ENCODE peak calls at places on chromosome 21, in eight cellular contexts. M is thyroid gland; U is tibial nerve; G is PC-3; P is endothelial cell; D is cardiac muscle cell; H is nephron progenitor cell; S is CD8-positive, alpha-beta T cell. X is an unnamed sample.

GRCh38 chr21:44783023-44783696 is 18.5 kb downstream of the UBE2G2 start:
- DNase-seq in M (no peak), P (no peak), G (no peak), S (no peak), U (no peak), D (no peak), H (no peak), X (no peak)

GRCh38 chr21:35147439-35147838 is 98.3 kb upstream of the RUNX1 start:
- DNase-seq in D (no peak), G (peak; percentile 86), U (no peak), M (no peak), P (no peak), H (no peak), S (no peak), X (no peak)

GRCh38 chr21:44929242-44929798 is 8.6 kb upstream of the ITGB2 start:
- DNase-seq in U (no peak), G (peak; percentile 26), M (no peak), D (no peak), P (no peak), H (no peak), S (no peak), X (no peak)

GRCh38 chr21:34185051-34185750 is 111.8 kb downstream of the MRPS6 start:
- DNase-seq in S (no peak), P (no peak), M (no peak), U (no peak), H (no peak), D (no peak), G (no peak), X (no peak)

GRCh38 chr21:31110430-31110829 is 72.2 kb upstream of the KRTAP19-8 start:
- DNase-seq in D (no peak), G (no peak), U (no peak), M (no peak), S (no peak), P (no peak), H (no peak), X (no peak)

GRCh38 chr21:43585924-43586411 is 73.3 kb downstream of the HSF2BP start:
- DNase-seq in P (peak; percentile 49), S (no peak), H (peak; percentile 20), D (peak; percentile 100), G (peak; percentile 100), M (peak; percentile 84), U (peak; percentile 92), X (no peak)

GRCh38 chr21:41477641-41478318 is 30.2 kb downstream of the TMPRSS2 start:
- DNase-seq in G (no peak), S (no peak), P (no peak), H (no peak), M (peak; percentile 60), D (peak; percentile 62), U (no peak), X (no peak)

GRCh38 chr21:25721987-25722386 is 12.7 kb downstream of the ATP5PF start:
- DNase-seq in D (no peak), M (no peak), U (no peak), H (no peak), G (no peak), P (no peak), S (no peak), X (no peak)

GRCh38 chr21:34886554-34887385 is 162.3 kb downstream of the RUNX1 start:
- DNase-seq in P (peak; percentile 32), G (peak; percentile 39), M (no peak), D (peak; percentile 52), S (no peak), U (no peak), H (peak; percentile 67), X (peak; percentile 40)

GRCh38 chr21:29072873-29073221 is 601 bp downstream of the CCT8 start:
- DNase-seq in P (peak; percentile 18), M (no peak), H (no peak), D (peak; percentile 44), U (no peak), S (no peak), G (peak; percentile 14), X (no peak)

DNA sequence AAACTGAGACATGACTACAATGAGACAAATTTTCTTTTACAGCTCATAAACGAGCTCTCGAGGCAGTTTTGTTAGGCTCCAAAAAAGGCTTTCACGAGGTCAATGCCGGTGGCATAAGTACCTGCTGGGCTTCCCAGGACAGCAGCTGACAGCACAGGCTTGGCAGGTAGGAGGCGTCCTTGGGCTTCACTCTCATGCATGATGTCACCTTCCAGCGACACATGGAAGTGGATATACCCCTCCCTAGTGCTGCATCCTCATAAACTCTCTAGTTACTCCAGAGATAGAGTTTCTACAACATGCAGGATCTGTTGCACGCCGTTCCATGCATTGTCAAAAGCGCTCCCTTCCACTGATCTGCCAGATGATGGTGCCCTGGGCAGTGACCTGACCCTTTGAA is 112.5 kb upstream of the PAXBP1 start:
- DNase-seq in G (no peak), P (no peak), U (no peak), M (no peak), D (no peak), H (no peak), S (no peak), X (no peak)
- TF ChIP-seq CTCF in G (peak; percentile 30), P (no peak), U (no peak), M (no peak), D (no peak), H (no peak), S (no peak), X (no peak)

GRCh38 chr21:19510653-19511052 is 1107.1 kb upstream of the TMPRSS15 start:
- DNase-seq in U (no peak), H (no peak), M (no peak), S (no peak), G (no peak), P (no peak), D (no peak), X (no peak)

GRCh38 chr21:19508844-19509243 is 1105.3 kb upstream of the TMPRSS15 start:
- DNase-seq in P (no peak), D (no peak), U (no peak), S (no peak), H (no peak), M (no peak), G (no peak), X (no peak)

GRCh38 chr21:19510057-19510456 is 1106.5 kb upstream of the TMPRSS15 start:
- DNase-seq in P (no peak), S (no peak), G (no peak), D (no peak), U (no peak), M (no peak), H (no peak), X (no peak)

GRCh38 chr21:19508442-19508841 is 1104.9 kb upstream of the TMPRSS15 start:
- DNase-seq in G (no peak), H (no peak), U (no peak), M (no peak), D (no peak), P (no peak), S (no peak), X (no peak)

DNA sequence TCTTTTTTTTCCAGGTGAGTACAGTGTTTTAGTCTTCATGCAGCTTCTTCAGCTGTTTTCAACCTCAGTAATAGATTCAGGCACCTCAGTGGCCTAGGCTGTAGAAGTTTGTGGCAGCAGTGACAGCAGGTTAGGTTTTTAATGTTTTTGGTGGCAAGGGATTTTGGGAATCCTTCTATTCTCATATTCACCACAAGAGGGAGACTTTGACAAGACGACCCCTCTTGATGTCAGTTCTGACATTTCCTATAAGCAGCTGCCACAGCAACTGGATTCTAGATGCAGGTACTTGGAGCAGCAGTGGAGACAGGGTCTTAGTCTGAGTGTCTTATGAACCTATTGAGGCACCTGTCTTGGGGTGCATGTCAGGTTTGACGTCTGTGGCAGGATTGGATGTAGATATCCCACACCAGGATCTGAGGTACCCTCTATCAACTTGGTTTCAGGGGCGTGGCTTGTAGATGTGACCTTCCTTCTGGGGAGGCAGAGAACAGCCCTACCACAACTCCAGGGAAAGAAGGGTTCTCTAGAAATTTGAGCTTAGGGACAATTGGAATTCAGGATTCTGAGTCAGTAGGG is 1104.2 kb upstream of the TMPRSS15 start:
- DNase-seq in S (no peak), H (no peak), U (no peak), M (no peak), P (no peak), D (no peak), G (peak; percentile 28), X (no peak)
- TF ChIP-seq CTCF in S (no peak), H (peak; percentile 42), U (no peak), M (no peak), P (peak; percentile 83), D (no peak), G (peak; percentile 54), X (no peak)

GRCh38 chr21:26843912-26844257 is 1.3 kb downstream of the ADAMTS1 start:
- DNase-seq in G (peak; percentile 55), S (no peak), H (no peak), U (no peak), D (peak; percentile 66), M (no peak), P (no peak), X (no peak)

GRCh38 chr21:26840206-26840605 is 5.0 kb downstream of the ADAMTS1 start:
- DNase-seq in S (no peak), H (no peak), M (no peak), P (no peak), U (no peak), G (no peak), D (peak; percentile 14), X (no peak)

GRCh38 chr21:26842976-26843911 is 2.0 kb downstream of the ADAMTS1 start:
- DNase-seq in G (peak; percentile 96), H (peak; percentile 79), S (no peak), M (peak; percentile 95), D (peak; percentile 96), P (peak; percentile 62), U (peak; percentile 94), X (no peak)

GRCh38 chr21:26842300-26842699 is 2.9 kb downstream of the ADAMTS1 start:
- DNase-seq in H (no peak), D (peak; percentile 64), S (no peak), U (no peak), G (peak; percentile 22), M (no peak), P (no peak), X (no peak)

GRCh38 chr21:26840912-26841311 is 4.3 kb downstream of the ADAMTS1 start:
- DNase-seq in D (peak; percentile 87), M (no peak), S (no peak), G (peak; percentile 36), U (peak; percentile 34), P (no peak), H (no peak), X (no peak)
- TF ChIP-seq CTCF in D (no peak), M (no peak), S (no peak), G (peak; percentile 28), U (no peak), P (no peak), H (no peak), X (no peak)

GRCh38 chr21:15729346-15729673 is 472 bp upstream of the USP25 start:
- DNase-seq in H (no peak), U (no peak), D (no peak), S (no peak), P (no peak), G (no peak), M (no peak), X (no peak)

GRCh38 chr21:15731243-15731613 is 1.4 kb downstream of the USP25 start:
- DNase-seq in D (no peak), M (no peak), G (peak; percentile 86), P (no peak), U (no peak), H (no peak), S (no peak), X (no peak)

GRCh38 chr21:15728046-15728445 is 1.7 kb upstream of the USP25 start:
- DNase-seq in D (no peak), H (no peak), G (no peak), S (no peak), U (no peak), M (no peak), P (no peak), X (no peak)

GRCh38 chr21:15730484-15731242 is 881 bp downstream of the USP25 start:
- DNase-seq in D (no peak), U (no peak), G (peak; percentile 25), H (no peak), M (peak; percentile 32), S (no peak), P (no peak), X (no peak)

GRCh38 chr21:15729674-15730483 is at the start of gene USP25:
- DNase-seq in H (peak; percentile 89), U (peak; percentile 89), P (peak; percentile 87), S (peak; percentile 86), D (peak; percentile 83), M (peak; percentile 90), G (peak; percentile 94), X (peak; percentile 80)
- TF ChIP-seq CTCF in H (no peak), U (peak; percentile 60), P (no peak), S (no peak), D (no peak), M (no peak), G (no peak), X (no peak)

X was measured in activated B cell treated with CpG ODN at 0.5 μM for 24 hours.